ENCODE peak calls at places on chromosomes 13 and 19, in ten cellular contexts. O is fibroblast of the conjunctiva; G is stimulated activated CD8-positive, alpha-beta memory T cell treated with anti-CD3 and anti-CD28 coated beads, Interleukin-7, amount 100 ng/mL, for 1 hour; L is fibroblast of the aortic adventitia; P is lung; X is stimulated activated CD4-positive, alpha-beta T cell treated with anti-CD3 and anti-CD28 coated beads, Interleukin-2, amount 100 ng/mL, for 48 hours; W is HS-27A; J is NCI-H2107; Q is HFFc6; S is renal cortical epithelial cell. Z is an unnamed sample.

GRCh38 chr19:55703790-55704215 is 28.8 kb downstream of the EPN1 start:
- DNase-seq in S (no peak), P (no peak), W (no peak), J (no peak), L (peak), O (no peak), X (peak), Q (no peak), G (peak), Z (peak)

GRCh38 chr19:53994811-53995210 is 3.4 kb downstream of the CACNG6 start:
- DNase-seq in J (no peak), O (no peak), Q (no peak), X (no peak), S (no peak), L (no peak), G (no peak), P (no peak), W (no peak), Z (no peak)

GRCh38 chr19:35643255-35644205 is 2.0 kb downstream of the ETV2 start:
- DNase-seq in L (peak), Q (peak), W (peak), S (peak), P (peak), G (peak), X (peak), O (peak), J (peak), Z (peak)

GRCh38 chr19:30003862-30004261 is 61.8 kb downstream of the URI1 start:
- DNase-seq in L (no peak), P (no peak), O (no peak), G (no peak), S (peak), Q (no peak), X (no peak), J (no peak), W (no peak), Z (no peak)

GRCh38 chr19:10888421-10888866 is 17.1 kb downstream of the CARM1 start:
- DNase-seq in L (no peak), J (peak), S (no peak), X (no peak), W (no peak), Q (no peak), P (no peak), O (no peak), G (no peak), Z (no peak)

GRCh38 chr13:33263976-33264619 is 21.5 kb downstream of the STARD13 start:
- DNase-seq in S (peak), W (no peak), O (no peak), P (no peak), Q (peak), L (no peak), J (no peak), X (no peak), G (no peak), Z (no peak)

GRCh38 chr13:46569471-46569870 is 16.5 kb downstream of the LRCH1 start:
- DNase-seq in P (no peak), O (no peak), G (no peak), L (no peak), W (no peak), X (no peak), S (no peak), J (no peak), Q (no peak), Z (no peak)

GRCh38 chr19:51368366-51369282 is at the start of gene CLDND2:
- DNase-seq in W (no peak), L (no peak), G (no peak), X (no peak), S (no peak), P (no peak), J (no peak), Q (no peak), O (no peak), Z (no peak)

GRCh38 chr13:113638806-113639205 is 19.2 kb downstream of the ATP4B start:
- DNase-seq in J (no peak), G (no peak), X (no peak), S (no peak), P (no peak), W (no peak), O (no peak), L (no peak), Q (no peak), Z (no peak)

GRCh38 chr19:10998045-10998533 is 37.3 kb downstream of the SMARCA4 start:
- DNase-seq in W (no peak), S (peak), G (no peak), X (no peak), J (no peak), O (peak), P (peak), Q (no peak), L (no peak), Z (no peak)

Z was measured in H54.